ENCODE peak calls at places on chromosomes 16 and 17, in five cellular contexts. W, B, A, C and G are unnamed samples.

GRCh38 chr17:179721-180379 is 1.6 kb downstream of the DOC2B start:
- DNase-seq in W (no peak), B (no peak), A (no peak), C (no peak), G (no peak)

GRCh38 chr17:57948169-57948554 is 7.0 kb downstream of the CUEDC1 start:
- DNase-seq in W (no peak), B (no peak), A (no peak), C (no peak), G (no peak)

GRCh38 chr17:44083250-44083849 is 12.8 kb downstream of the G6PC3 start:
- DNase-seq in W (no peak), B (no peak), A (no peak), C (peak), G (no peak)

GRCh38 chr17:1197781-1198490 is 18.2 kb upstream of the ABR start:
- DNase-seq in W (peak), B (no peak), A (peak), C (no peak), G (no peak)

GRCh38 chr16:86317617-86318021 is 192.7 kb upstream of the FOXF1 start:
- DNase-seq in W (no peak), B (no peak), A (no peak), C (no peak), G (no peak)

GRCh38 chr16:21570676-21571017 is 28.7 kb upstream of the METTL9 start:
- DNase-seq in W (no peak), B (no peak), A (no peak), C (no peak), G (no peak)

GRCh38 chr17:50307654-50308053 is 33.4 kb downstream of the TMEM92 start:
- DNase-seq in W (no peak), B (no peak), A (no peak), C (no peak), G (no peak)

GRCh38 chr17:14091367-14091766 is 22.1 kb downstream of the COX10 start:
- DNase-seq in W (no peak), B (no peak), A (no peak), C (no peak), G (no peak)

GRCh38 chr17:14864127-14864526 is 401.0 kb downstream of the PMP22 start:
- DNase-seq in W (no peak), B (no peak), A (no peak), C (no peak), G (no peak)

GRCh38 chr17:62876063-62876462 is 67.9 kb upstream of the MARCHF10 start:
- DNase-seq in W (no peak), B (no peak), A (no peak), C (no peak), G (no peak)

GRCh38 chr16:74029122-74029805 is 267.4 kb upstream of the PSMD7 start:
- DNase-seq in W (no peak), B (no peak), A (peak), C (no peak), G (no peak)

GRCh38 chr16:23955088-23955487 is 119.3 kb downstream of the PRKCB start:
- DNase-seq in W (no peak), B (no peak), A (no peak), C (no peak), G (no peak)

GRCh38 chr16:53779186-53779585 is 75.2 kb downstream of the FTO start:
- DNase-seq in W (no peak), B (no peak), A (no peak), C (no peak), G (no peak)

GRCh38 chr17:27654654-27655524 is 23.9 kb downstream of the LGALS9 start:
- DNase-seq in W (peak), B (peak), A (peak), C (peak), G (peak)

GRCh38 chr16:69579783-69580182 is 14.0 kb downstream of the NFAT5 start:
- DNase-seq in W (no peak), B (no peak), A (no peak), C (no peak), G (no peak)

GRCh38 chr17:2709173-2709661 is 2.3 kb downstream of the CLUH start:
- DNase-seq in W (peak), B (no peak), A (peak), C (no peak), G (no peak)

GRCh38 chr16:20349615-20350014 is 2.9 kb downstream of the UMOD start:
- DNase-seq in W (no peak), B (no peak), A (no peak), C (no peak), G (no peak)

GRCh38 chr16:69930117-69930776 is 20.9 kb upstream of the CLEC18A start:
- DNase-seq in W (peak), B (peak), A (peak), C (peak), G (peak)

GRCh38 chr17:68101992-68102758 is 66.6 kb downstream of the KPNA2 start:
- DNase-seq in W (peak), B (peak), A (peak), C (no peak), G (no peak)

GRCh38 chr16:12531937-12532336 is 271.8 kb downstream of the CPPED1 start:
- DNase-seq in W (no peak), B (no peak), A (no peak), C (peak), G (no peak)

GRCh38 chr16:47565454-47565853 is 104.3 kb downstream of the PHKB start:
- DNase-seq in W (no peak), B (no peak), A (peak), C (peak), G (peak)

GRCh38 chr16:28255838-28256237 is 36.5 kb upstream of the SBK1 start:
- DNase-seq in W (no peak), B (no peak), A (no peak), C (no peak), G (no peak)

GRCh38 chr17:57521606-57522435 is 223.3 kb downstream of the CCDC182 start:
- DNase-seq in W (peak), B (no peak), A (no peak), C (no peak), G (no peak)

GRCh38 chr16:83661656-83662055 is 146.1 kb upstream of the HSBP1 start:
- DNase-seq in W (no peak), B (no peak), A (no peak), C (peak), G (no peak)

GRCh38 chr17:75843577-75844529 is at the start of gene UNC13D:
- DNase-seq in W (peak), B (no peak), A (peak), C (no peak), G (no peak)

GRCh38 chr16:7688811-7689210 is 356.2 kb downstream of the RBFOX1 start:
- DNase-seq in W (no peak), B (no peak), A (no peak), C (no peak), G (no peak)

GRCh38 chr16:72189865-72190371 is 18.0 kb upstream of the PMFBP1 start:
- DNase-seq in W (no peak), B (no peak), A (no peak), C (peak), G (peak)

GRCh38 chr16:87931504-87931903 is 4.8 kb downstream of the CA5A start:
- DNase-seq in W (no peak), B (no peak), A (no peak), C (peak), G (no peak)

GRCh38 chr16:27824786-27825185 is 238.7 kb downstream of the GSG1L start:
- DNase-seq in W (no peak), B (no peak), A (no peak), C (no peak), G (no peak)

GRCh38 chr16:30721606-30722005 is 22.6 kb downstream of the SRCAP start:
- DNase-seq in W (no peak), B (no peak), A (no peak), C (no peak), G (no peak)

GRCh38 chr17:72392056-72393010 is 271.5 kb downstream of the SOX9 start:
- DNase-seq in W (peak), B (no peak), A (no peak), C (peak), G (no peak)